ENCODE peak calls at places on chromosomes 13 and 19, in six cellular contexts. M, Q, V, Z, P and B are unnamed samples.

GRCh38 chr19:16433986-16434385 is 37.8 kb downstream of the EPS15L1 start:
- DNase-seq in M (no peak), Q (no peak), V (no peak), Z (no peak), P (no peak), B (no peak)

GRCh38 chr13:99308481-99309087 is 1.4 kb upstream of the GPR183 start:
- DNase-seq in M (no peak), Q (no peak), V (no peak), Z (no peak), P (no peak), B (no peak)

GRCh38 chr13:110400786-110401533 is 93.9 kb downstream of the COL4A2 start:
- DNase-seq in M (no peak), Q (no peak), V (no peak), Z (no peak), P (no peak), B (no peak)

GRCh38 chr13:45398862-45399261 is 19.3 kb downstream of the SLC25A30 start:
- DNase-seq in M (no peak), Q (no peak), V (no peak), Z (no peak), P (peak; percentile 43), B (no peak)

GRCh38 chr19:31427857-31428256 is 78.6 kb upstream of the TSHZ3 start:
- DNase-seq in M (no peak), Q (no peak), V (no peak), Z (no peak), P (no peak), B (no peak)

GRCh38 chr13:27481766-27482165 is 31.4 kb upstream of the MTIF3 start:
- DNase-seq in M (no peak), Q (peak; percentile 4), V (no peak), Z (no peak), P (peak; percentile 24), B (peak; percentile 14)

GRCh38 chr13:33931397-33931987 is 113.5 kb downstream of the RFC3 start:
- DNase-seq in M (peak; percentile 45), Q (no peak), V (no peak), Z (no peak), P (no peak), B (peak; percentile 42)

GRCh38 chr13:43838909-43839308 is 40.6 kb downstream of the CCDC122 start:
- DNase-seq in M (no peak), Q (no peak), V (no peak), Z (no peak), P (no peak), B (no peak)

GRCh38 chr13:113528101-113528797 is 37.7 kb upstream of the DCUN1D2 start:
- DNase-seq in M (no peak), Q (peak; percentile 45), V (no peak), Z (no peak), P (no peak), B (no peak)

GRCh38 chr13:34207334-34207733 is 389.4 kb downstream of the RFC3 start:
- DNase-seq in M (peak; percentile 15), Q (no peak), V (no peak), Z (no peak), P (no peak), B (no peak)

GRCh38 chr13:105519766-105520165 is 1015.7 kb downstream of the EFNB2 start:
- DNase-seq in M (peak; percentile 1), Q (no peak), V (no peak), Z (no peak), P (no peak), B (no peak)

GRCh38 chr19:14505488-14506239 is 9.7 kb upstream of the GIPC1 start:
- DNase-seq in M (no peak), Q (no peak), V (peak; percentile 82), Z (no peak), P (peak; percentile 79), B (no peak)

GRCh38 chr13:46675016-46675415 is 121.9 kb downstream of the ESD start:
- DNase-seq in M (no peak), Q (peak; percentile 39), V (no peak), Z (no peak), P (no peak), B (no peak)

GRCh38 chr13:110394371-110394841 is 87.3 kb downstream of the COL4A2 start:
- DNase-seq in M (no peak), Q (no peak), V (no peak), Z (no peak), P (no peak), B (no peak)

GRCh38 chr13:39729161-39729560 is 73.7 kb downstream of the COG6 start:
- DNase-seq in M (no peak), Q (no peak), V (no peak), Z (no peak), P (no peak), B (no peak)